ENCODE peak calls at places on chromosomes 6 and 20, in four cellular contexts. R is H9, I is IMR-90, U is neuronal stem cell. D is an unnamed sample.

GRCh38 chr6:1986454-1987243 is 258.8 kb downstream of the GMDS start:
- DNase-seq in R (no peak), U (no peak), I (peak; percentile 43), D (no peak)

GRCh38 chr20:5349448-5349847 is 32.7 kb upstream of the PROKR2 start:
- DNase-seq in U (no peak), R (no peak), I (peak; percentile 1), D (no peak)

GRCh38 chr20:17556842-17557674 is 12.8 kb upstream of the DSTN start:
- DNase-seq in I (peak; percentile 34), U (no peak), R (peak; percentile 38), D (peak; percentile 55)

GRCh38 chr6:170262481-170263088 is 28.3 kb downstream of the DLL1 start:
- DNase-seq in R (no peak), I (no peak), U (no peak), D (no peak)

GRCh38 chr20:12241065-12241464 is 323.4 kb downstream of the BTBD3 start:
- DNase-seq in R (no peak), I (no peak), U (no peak), D (no peak)

GRCh38 chr6:107323133-107323785 is 136.1 kb downstream of the PDSS2 start:
- DNase-seq in U (no peak), I (peak; percentile 66), R (no peak), D (no peak)

GRCh38 chr20:19806806-19807691 is 49.0 kb downstream of the RIN2 start:
- DNase-seq in U (no peak), R (no peak), I (peak; percentile 35), D (no peak)

GRCh38 chr6:158149641-158150040 is 18.4 kb downstream of the SERAC1 start:
- DNase-seq in R (no peak), I (peak; percentile 91), U (no peak), D (peak; percentile 19)

GRCh38 chr6:120077489-120077888 is 727.9 kb upstream of the MAN1A1 start:
- DNase-seq in U (no peak), I (no peak), R (peak; percentile 69), D (peak; percentile 49)

GRCh38 chr20:11844691-11845090 is 73.0 kb upstream of the BTBD3 start:
- DNase-seq in U (no peak), I (no peak), R (no peak), D (no peak)

GRCh38 chr6:49490633-49491032 is 9.1 kb upstream of the GLYATL3 start:
- DNase-seq in I (no peak), R (no peak), U (no peak), D (no peak)

GRCh38 chr6:52664991-52665686 is 5.8 kb upstream of the TMEM14A start:
- DNase-seq in R (no peak), I (peak; percentile 19), U (no peak), D (no peak)

GRCh38 chr6:57173056-57173885 is 1.1 kb downstream of the BAG2 start:
- DNase-seq in R (peak; percentile 34), I (peak; percentile 24), U (no peak), D (no peak)

GRCh38 chr6:125798734-125799510 is 8.2 kb downstream of the NCOA7 start:
- DNase-seq in I (no peak), R (no peak), U (no peak), D (no peak)

GRCh38 chr6:5989141-5989723 is 17.5 kb downstream of the NRN1 start:
- DNase-seq in I (no peak), U (no peak), R (no peak), D (no peak)

GRCh38 chr6:135451617-135452190 is 45.8 kb downstream of the AHI1 start:
- DNase-seq in R (no peak), I (peak; percentile 43), U (peak; percentile 15), D (no peak)

GRCh38 chr6:110687326-110687725 is 127.9 kb downstream of the CDK19 start:
- DNase-seq in I (no peak), R (no peak), U (no peak), D (no peak)

GRCh38 chr6:2522521-2522920 is 228.2 kb downstream of the MYLK4 start:
- DNase-seq in U (no peak), R (no peak), I (peak; percentile 30), D (no peak)

GRCh38 chr20:16701296-16701695 is 28.5 kb upstream of the SNRPB2 start:
- DNase-seq in I (no peak), U (no peak), R (peak; percentile 34), D (peak; percentile 5)

DNA sequence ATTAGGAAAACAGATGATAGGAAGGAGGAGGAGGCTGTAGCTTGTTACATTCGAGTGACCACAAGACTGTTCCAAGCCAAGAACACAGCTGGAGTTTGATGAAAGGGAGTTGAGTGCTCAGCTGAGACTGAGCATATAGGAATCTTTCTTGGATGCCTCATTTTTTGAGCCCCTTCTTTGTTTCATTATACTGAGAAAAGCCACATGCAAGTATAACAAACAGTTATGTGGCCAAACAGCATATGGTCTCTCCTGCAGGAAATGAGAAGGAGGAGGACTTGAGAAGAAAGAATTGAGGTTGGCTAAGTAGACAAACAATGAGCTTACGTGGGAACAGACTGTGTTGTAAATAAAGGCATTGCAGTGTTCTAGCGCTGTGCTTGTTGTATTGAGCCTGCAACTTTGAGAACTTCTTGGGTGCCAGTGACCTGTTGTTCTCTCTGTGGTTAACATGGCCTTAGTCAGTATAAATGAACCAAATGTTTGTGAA is 78.3 kb downstream of the AKAP7 start:
- DNase-seq in R (no peak), I (peak; percentile 61), U (no peak), D (no peak)
- H3K18ac ChIP-seq in R (no peak overlapping the region), I (no peak overlapping the region), U (no peak overlapping the region), D (no peak overlapping the region)

GRCh38 chr20:35561268-35561667 is 19.4 kb downstream of the ERGIC3 start:
- DNase-seq in U (peak; percentile 41), R (peak; percentile 75), I (peak; percentile 59), D (peak; percentile 32)
- H3K4me2 ChIP-seq in U (no peak overlapping the region), R (no peak overlapping the region), I (no peak overlapping the region), D (no peak overlapping the region)

GRCh38 chr6:43766964-43767461 is 3.0 kb upstream of the VEGFA start:
- DNase-seq in R (no peak), U (no peak), I (no peak), D (no peak)
- H3K18ac ChIP-seq in R (no peak overlapping the region), U (peak overlapping the region; percentile 49), I (no peak overlapping the region), D (no peak overlapping the region)

DNA sequence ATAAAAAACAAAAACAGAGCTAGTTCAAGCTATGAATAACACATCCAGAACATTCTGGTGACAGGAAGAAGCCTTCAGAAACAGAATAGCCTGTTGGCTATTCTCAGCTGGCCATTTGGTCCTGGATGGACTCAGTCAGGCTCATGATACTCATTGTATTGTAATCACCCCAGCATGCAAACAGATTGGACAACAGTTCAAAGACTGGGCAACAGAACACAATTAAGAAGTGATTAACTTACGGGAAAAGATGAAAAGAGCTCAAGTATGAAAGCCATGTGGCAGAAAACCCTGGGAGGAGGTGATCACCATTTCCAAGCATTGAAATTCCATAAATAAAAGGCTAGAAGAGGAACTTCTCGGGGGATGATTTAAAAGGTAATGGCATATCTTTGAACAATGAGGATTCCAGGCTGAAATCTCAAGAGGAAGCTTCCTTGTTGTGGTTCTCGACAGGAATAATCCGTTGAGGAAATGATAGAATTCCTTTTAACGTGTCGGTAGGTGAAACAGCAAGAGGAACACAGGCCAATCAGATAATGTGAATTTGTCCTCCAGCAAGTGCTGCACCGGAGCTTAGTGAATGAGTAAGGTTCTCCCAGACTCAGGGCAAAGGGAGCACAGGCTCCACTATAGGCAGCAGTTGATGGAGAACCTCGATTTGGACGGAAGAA is 172.4 kb downstream of the BCAS1 start:
- DNase-seq in U (no peak), I (no peak), R (no peak), D (no peak)
- H3K4me2 ChIP-seq in U (no peak overlapping the region), I (no peak overlapping the region), R (no peak overlapping the region), D (no peak overlapping the region)

DNA sequence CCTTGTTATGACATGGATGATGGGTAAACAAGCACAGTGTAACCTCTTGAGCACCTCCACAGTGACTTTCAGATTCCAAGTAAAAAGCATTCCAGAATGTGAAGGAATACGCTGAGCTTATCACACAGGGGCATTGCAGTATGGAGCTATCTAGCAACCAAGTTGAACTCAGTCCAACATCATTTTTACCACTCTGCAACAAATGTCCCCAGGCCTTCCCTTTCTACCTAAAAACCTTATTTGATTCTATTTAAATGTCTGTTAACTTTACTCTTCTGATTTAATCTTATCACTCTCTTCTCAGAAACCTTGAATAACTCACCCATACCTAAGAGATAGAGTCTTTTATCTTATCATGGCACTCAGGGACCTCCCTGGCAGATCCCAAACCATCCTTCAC is 195.8 kb upstream of the CDYL start:
- DNase-seq in R (no peak), I (no peak), U (no peak), D (peak; percentile 88)
- H3K18ac ChIP-seq in R (no peak overlapping the region), I (peak overlapping the region; percentile 72), U (no peak overlapping the region), D (no peak overlapping the region)

GRCh38 chr20:62025394-62025793 is 40.3 kb downstream of the TAF4 start:
- DNase-seq in I (no peak), R (no peak), U (no peak), D (no peak)

GRCh38 chr20:62025832-62026563 is 39.7 kb downstream of the TAF4 start:
- DNase-seq in I (peak; percentile 74), U (no peak), R (no peak), D (no peak)

GRCh38 chr20:62027116-62027515 is 38.6 kb downstream of the TAF4 start:
- DNase-seq in U (no peak), I (peak; percentile 28), R (no peak), D (no peak)

GRCh38 chr20:62027698-62028321 is 37.9 kb downstream of the TAF4 start:
- DNase-seq in U (no peak), I (no peak), R (no peak), D (no peak)

GRCh38 chr20:62026564-62026856 is 39.2 kb downstream of the TAF4 start:
- DNase-seq in I (no peak), R (no peak), U (no peak), D (no peak)
- H3K4me2 ChIP-seq in I (no peak overlapping the region), R (no peak overlapping the region), U (no peak overlapping the region), D (no peak overlapping the region)

GRCh38 chr6:139595183-139595582 is 220.7 kb upstream of the CITED2 start:
- DNase-seq in R (no peak), U (no peak), I (peak; percentile 65), D (no peak)

GRCh38 chr6:139597087-139597763 is 222.8 kb upstream of the CITED2 start:
- DNase-seq in I (no peak), R (no peak), U (no peak), D (no peak)

GRCh38 chr6:139600919-139601470 is 226.5 kb upstream of the CITED2 start:
- DNase-seq in U (no peak), R (no peak), I (no peak), D (no peak)

GRCh38 chr6:139600313-139600712 is 225.9 kb upstream of the CITED2 start:
- DNase-seq in R (no peak), U (no peak), I (no peak), D (no peak)

GRCh38 chr6:139597781-139598368 is 223.4 kb upstream of the CITED2 start:
- DNase-seq in I (peak; percentile 98), R (no peak), U (no peak), D (peak; percentile 85)
- H3K18ac ChIP-seq in I (peak overlapping the region; percentile 97), R (no peak overlapping the region), U (no peak overlapping the region), D (no peak overlapping the region)

DNA sequence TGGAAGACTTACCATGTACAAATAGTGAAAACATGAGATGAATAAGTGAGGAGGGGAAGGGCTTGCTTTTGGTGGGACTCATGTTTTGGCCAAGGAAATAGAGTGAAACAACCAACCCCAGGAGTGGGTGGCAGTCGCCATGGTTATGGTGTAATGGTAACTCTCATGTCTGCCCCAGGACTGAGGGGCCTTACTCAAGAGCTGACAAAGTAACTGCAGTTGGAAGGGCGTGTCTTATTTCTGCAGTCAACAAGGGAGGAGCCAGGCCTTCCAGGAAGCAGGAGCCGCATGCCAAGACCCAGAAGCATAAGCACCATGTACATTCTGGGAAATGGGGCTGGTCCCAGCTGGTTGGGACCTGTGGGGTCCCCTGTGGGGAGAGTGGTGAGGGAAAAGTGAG is 108.5 kb downstream of the UNC5CL start:
- DNase-seq in U (no peak), R (no peak), I (peak; percentile 20), D (no peak)
- H3K4me2 ChIP-seq in U (no peak overlapping the region), R (no peak overlapping the region), I (no peak overlapping the region), D (no peak overlapping the region)

D was measured in trophoblast cell.